ENCODE peak calls at places on chromosomes 3 and 15, in six cellular contexts. U, O, V, Z, F and A are unnamed samples.

GRCh38 chr3:177478170-177478859 is 281.0 kb upstream of the TBL1XR1 start:
- DNase-seq in U (peak), O (peak), V (no peak), Z (no peak), F (no peak), A (peak)

GRCh38 chr3:17420668-17421067 is 321.8 kb downstream of the TBC1D5 start:
- DNase-seq in U (no peak), O (peak), V (no peak), Z (no peak), F (peak), A (no peak)

GRCh38 chr3:66242788-66243463 is 22.1 kb downstream of the SLC25A26 start:
- DNase-seq in U (no peak), O (no peak), V (no peak), Z (no peak), F (no peak), A (no peak)

GRCh38 chr3:21942328-21942727 is 191.3 kb upstream of the ZNF385D start:
- DNase-seq in U (peak), O (no peak), V (no peak), Z (no peak), F (no peak), A (no peak)

GRCh38 chr15:20645956-20646355 is 104.4 kb upstream of the GOLGA6L6 start:
- DNase-seq in U (no peak), O (no peak), V (no peak), Z (peak), F (no peak), A (peak)

GRCh38 chr3:143763568-143764162 is 84.6 kb downstream of the SLC9A9 start:
- DNase-seq in U (peak), O (no peak), V (no peak), Z (no peak), F (no peak), A (no peak)

GRCh38 chr15:66404532-66404931 is 17.8 kb downstream of the MAP2K1 start:
- DNase-seq in U (no peak), O (no peak), V (no peak), Z (no peak), F (peak), A (no peak)

GRCh38 chr3:195401959-195402358 is 40.9 kb downstream of the ACAP2 start:
- DNase-seq in U (no peak), O (no peak), V (no peak), Z (no peak), F (no peak), A (no peak)

GRCh38 chr3:190513409-190514162 is at the start of gene IL1RAP:
- DNase-seq in U (peak), O (peak), V (peak), Z (peak), F (peak), A (peak)

GRCh38 chr3:12557472-12558105 is 702 bp downstream of the MKRN2 start:
- DNase-seq in U (peak), O (peak), V (no peak), Z (no peak), F (no peak), A (no peak)

GRCh38 chr3:51970606-51971300 is 3.1 kb downstream of the ABHD14B start:
- DNase-seq in U (no peak), O (no peak), V (no peak), Z (no peak), F (no peak), A (no peak)

GRCh38 chr3:127812151-127812550 is 10.2 kb downstream of the MGLL start:
- DNase-seq in U (no peak), O (no peak), V (no peak), Z (no peak), F (peak), A (no peak)

GRCh38 chr15:84823580-84823878 is 6.4 kb downstream of the ALPK3 start:
- DNase-seq in U (no peak), O (no peak), V (no peak), Z (peak), F (peak), A (no peak)

GRCh38 chr3:72127843-72128242 is 342.9 kb upstream of the PROK2 start:
- DNase-seq in U (peak), O (no peak), V (no peak), Z (no peak), F (no peak), A (no peak)

GRCh38 chr3:130609166-130609574 is 92.2 kb downstream of the COL6A6 start:
- DNase-seq in U (no peak), O (no peak), V (no peak), Z (no peak), F (no peak), A (no peak)

GRCh38 chr3:177893321-177893720 is 642.9 kb upstream of the KCNMB2 start:
- DNase-seq in U (peak), O (peak), V (no peak), Z (no peak), F (peak), A (no peak)

GRCh38 chr3:169218314-169218983 is 445.1 kb downstream of the MECOM start:
- DNase-seq in U (peak), O (peak), V (no peak), Z (no peak), F (peak), A (peak)

GRCh38 chr3:156642750-156643728 is 31.4 kb upstream of the TIPARP start:
- DNase-seq in U (peak), O (peak), V (no peak), Z (no peak), F (no peak), A (no peak)

GRCh38 chr3:58433400-58434169 is at the start of gene PDHB:
- DNase-seq in U (peak), O (peak), V (peak), Z (peak), F (peak), A (peak)

GRCh38 chr3:100265016-100265415 is 4.2 kb downstream of the TBC1D23 start:
- DNase-seq in U (no peak), O (no peak), V (no peak), Z (no peak), F (no peak), A (no peak)

GRCh38 chr15:78051622-78052405 is 25.7 kb downstream of the TBC1D2B start:
- DNase-seq in U (peak), O (no peak), V (no peak), Z (no peak), F (peak), A (no peak)

GRCh38 chr15:65906396-65906795 is 37.1 kb downstream of the RAB11A start:
- DNase-seq in U (no peak), O (no peak), V (no peak), Z (no peak), F (peak), A (no peak)

GRCh38 chr15:66233487-66234415 is 19.8 kb downstream of the MEGF11 start:
- DNase-seq in U (peak), O (no peak), V (no peak), Z (no peak), F (peak), A (no peak)

GRCh38 chr15:77186518-77187095 is 115.7 kb upstream of the TSPAN3 start:
- DNase-seq in U (peak), O (no peak), V (no peak), Z (no peak), F (peak), A (no peak)

GRCh38 chr3:14432996-14433572 is 30.7 kb downstream of the SLC6A6 start:
- DNase-seq in U (no peak), O (no peak), V (no peak), Z (no peak), F (no peak), A (no peak)

GRCh38 chr3:106824856-106825255 is 552.4 kb upstream of the CCDC54 start:
- DNase-seq in U (peak), O (peak), V (no peak), Z (no peak), F (peak), A (no peak)

GRCh38 chr3:23760325-23760724 is 45.4 kb upstream of the UBE2E1 start:
- DNase-seq in U (peak), O (no peak), V (no peak), Z (no peak), F (no peak), A (no peak)

GRCh38 chr3:5341610-5342009 is 154.1 kb downstream of the EDEM1 start:
- DNase-seq in U (no peak), O (no peak), V (no peak), Z (no peak), F (no peak), A (no peak)

GRCh38 chr3:35393916-35394315 is 245.4 kb upstream of the ARPP21 start:
- DNase-seq in U (peak), O (no peak), V (no peak), Z (no peak), F (peak), A (no peak)

GRCh38 chr3:9247361-9248231 is 1.9 kb downstream of the SRGAP3 start:
- DNase-seq in U (no peak), O (no peak), V (no peak), Z (no peak), F (no peak), A (no peak)

GRCh38 chr3:38454884-38455638 is 1.4 kb downstream of the ACVR2B start:
- DNase-seq in U (peak), O (peak), V (no peak), Z (peak), F (peak), A (peak)

GRCh38 chr3:106343841-106344240 is 475.0 kb upstream of the CBLB start:
- DNase-seq in U (no peak), O (no peak), V (no peak), Z (no peak), F (no peak), A (no peak)

GRCh38 chr3:184379375-184380209 is at the start of gene CHRD:
- DNase-seq in U (no peak), O (no peak), V (no peak), Z (no peak), F (peak), A (no peak)
- H3K4me3 ChIP-seq in U (no peak), O (peak), V (no peak), Z (peak), F (peak), A (peak)

GRCh38 chr15:100918690-100919480 is at the start of gene LRRK1:
- DNase-seq in U (peak), O (peak), V (no peak), Z (peak), F (peak), A (no peak)
- H3K4me3 ChIP-seq in U (peak), O (peak), V (peak), Z (peak), F (peak), A (peak)

GRCh38 chr15:37109151-37109912 is 9.0 kb upstream of the MEIS2 start:
- DNase-seq in U (no peak), O (no peak), V (no peak), Z (no peak), F (peak), A (no peak)
- H3K4me3 ChIP-seq in U (no peak), O (no peak), V (no peak), Z (no peak), F (no peak), A (no peak)

GRCh38 chr3:141331370-141332318 is 36.7 kb upstream of the ZBTB38 start:
- DNase-seq in U (peak), O (peak), V (no peak), Z (peak), F (no peak), A (peak)

GRCh38 chr3:141330235-141330634 is 38.1 kb upstream of the ZBTB38 start:
- DNase-seq in U (no peak), O (no peak), V (no peak), Z (no peak), F (no peak), A (no peak)

GRCh38 chr3:141333796-141334626 is 34.3 kb upstream of the ZBTB38 start:
- DNase-seq in U (peak), O (no peak), V (no peak), Z (no peak), F (no peak), A (no peak)

GRCh38 chr3:141330718-141331369 is 37.5 kb upstream of the ZBTB38 start:
- DNase-seq in U (peak), O (no peak), V (no peak), Z (no peak), F (no peak), A (no peak)

GRCh38 chr3:141332436-141332835 is 35.9 kb upstream of the ZBTB38 start:
- DNase-seq in U (no peak), O (no peak), V (no peak), Z (no peak), F (no peak), A (no peak)
- H3K4me3 ChIP-seq in U (no peak), O (no peak), V (no peak), Z (no peak), F (no peak), A (no peak)